ENCODE peak calls at places on chromosomes 6 and 20, in seven cellular contexts. G, L, E, K, R, F and O are unnamed samples.

GRCh38 chr20:46652699-46653098 is 1.4 kb upstream of the SLC13A3 start:
- DNase-seq in L (peak; percentile 37), F (no peak), R (no peak), E (no peak), K (no peak), G (no peak), O (no peak)

GRCh38 chr6:150683320-150683719 is 83.6 kb downstream of the PLEKHG1 start:
- DNase-seq in R (no peak), K (no peak), E (no peak), L (no peak), G (no peak), F (peak; percentile 78), O (no peak)

GRCh38 chr6:80197474-80197873 is 91.0 kb downstream of the BCKDHB start:
- DNase-seq in L (peak; percentile 10), K (no peak), R (no peak), E (no peak), F (no peak), G (no peak), O (peak; percentile 36)

GRCh38 chr6:119627908-119628669 is 278.5 kb upstream of the MAN1A1 start:
- DNase-seq in F (no peak), G (no peak), E (no peak), L (peak; percentile 49), R (no peak), K (no peak), O (peak; percentile 22)

GRCh38 chr6:79127660-79128059 is 49.6 kb upstream of the PHIP start:
- DNase-seq in F (no peak), L (no peak), R (no peak), G (no peak), E (no peak), K (peak; percentile 13), O (no peak)

GRCh38 chr6:163413345-163414116 is 987 bp upstream of the QKI start:
- DNase-seq in E (peak; percentile 29), R (peak; percentile 86), K (peak; percentile 88), G (peak; percentile 81), F (peak; percentile 97), L (peak; percentile 90), O (peak; percentile 96)

GRCh38 chr6:169188051-169188863 is 65.4 kb downstream of the THBS2 start:
- DNase-seq in L (peak; percentile 100), G (no peak), E (no peak), R (no peak), K (no peak), F (peak; percentile 50), O (peak; percentile 58)

GRCh38 chr20:19975436-19975799 is 41.7 kb upstream of the NAA20 start:
- DNase-seq in E (no peak), K (no peak), G (peak; percentile 38), R (no peak), L (peak; percentile 54), F (peak; percentile 80), O (peak; percentile 41)

GRCh38 chr6:82861121-82861520 is 204.5 kb downstream of the UBE3D start:
- DNase-seq in F (no peak), L (no peak), E (no peak), G (no peak), R (no peak), K (no peak), O (peak; percentile 15)

GRCh38 chr6:33585403-33586107 is 5.5 kb upstream of the BAK1 start:
- DNase-seq in F (peak; percentile 91), G (peak; percentile 56), E (peak; percentile 62), R (peak; percentile 79), K (peak; percentile 72), L (peak; percentile 55), O (peak; percentile 89)

GRCh38 chr6:163370807-163371206 is 43.7 kb upstream of the QKI start:
- DNase-seq in G (no peak), R (no peak), K (no peak), F (no peak), E (no peak), L (no peak), O (no peak)

GRCh38 chr20:11027224-11027623 is 353.4 kb upstream of the JAG1 start:
- DNase-seq in R (no peak), K (no peak), G (no peak), E (no peak), F (no peak), L (no peak), O (no peak)

GRCh38 chr6:15350386-15351083 is 104.7 kb downstream of the JARID2 start:
- DNase-seq in E (no peak), F (no peak), K (no peak), L (no peak), G (no peak), R (no peak), O (peak; percentile 8)

GRCh38 chr6:19851273-19852089 is 14.3 kb downstream of the ID4 start:
- DNase-seq in K (peak; percentile 87), R (no peak), E (peak; percentile 49), G (no peak), F (no peak), L (peak; percentile 84), O (peak; percentile 88)

GRCh38 chr6:129801909-129802308 is 59.2 kb downstream of the TMEM244 start:
- DNase-seq in G (no peak), K (no peak), L (no peak), E (no peak), R (no peak), F (no peak), O (no peak)

GRCh38 chr20:52060794-52061714 is 130.5 kb downstream of the ZFP64 start:
- DNase-seq in F (no peak), L (no peak), K (peak; percentile 71), G (no peak), E (peak; percentile 12), R (no peak), O (peak; percentile 36)

GRCh38 chr20:25280574-25281535 is 33.0 kb downstream of the PYGB start:
- DNase-seq in G (peak; percentile 1), F (peak; percentile 60), E (no peak), L (no peak), K (no peak), R (no peak), O (no peak)

GRCh38 chr6:12049165-12049564 is 37.1 kb downstream of the HIVEP1 start:
- DNase-seq in K (no peak), E (no peak), L (no peak), R (no peak), G (no peak), F (no peak), O (no peak)

GRCh38 chr6:148231572-148231971 is 111.1 kb upstream of the SASH1 start:
- DNase-seq in F (no peak), L (peak; percentile 82), K (no peak), R (no peak), E (no peak), G (no peak), O (peak; percentile 49)

DNA sequence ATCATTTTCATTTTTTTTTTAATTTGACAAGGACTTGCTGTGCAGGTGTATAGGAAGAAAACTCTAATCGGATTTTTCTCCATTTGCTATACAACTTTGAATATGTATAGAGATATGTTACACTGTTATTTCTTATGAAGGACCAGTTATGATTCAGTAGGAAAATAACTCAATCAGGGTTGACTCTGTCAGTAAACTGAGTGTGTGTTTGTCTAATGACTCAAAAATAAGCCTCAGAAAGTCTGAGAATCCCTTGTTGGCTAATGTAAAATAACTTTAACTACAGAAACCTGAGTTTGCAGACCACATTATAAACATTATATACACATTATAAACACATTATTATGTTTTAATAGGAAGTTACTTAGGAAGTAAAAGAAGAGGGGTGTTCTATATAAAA is 352.6 kb downstream of the RIMS1 start:
- DNase-seq in K (no peak), E (no peak), G (no peak), F (no peak), L (peak; percentile 69), R (no peak), O (peak; percentile 59)
- H3K4me1 ChIP-seq in K (no peaks in the 10 kb centered on the region), E (no peaks in the 10 kb centered on the region), G (no peaks in the 10 kb centered on the region), F (no peaks in the 10 kb centered on the region), L (peaks cover 2% of the 10 kb centered on the region), R (no peaks in the 10 kb centered on the region), O (peaks cover 2% of the 10 kb centered on the region)

DNA sequence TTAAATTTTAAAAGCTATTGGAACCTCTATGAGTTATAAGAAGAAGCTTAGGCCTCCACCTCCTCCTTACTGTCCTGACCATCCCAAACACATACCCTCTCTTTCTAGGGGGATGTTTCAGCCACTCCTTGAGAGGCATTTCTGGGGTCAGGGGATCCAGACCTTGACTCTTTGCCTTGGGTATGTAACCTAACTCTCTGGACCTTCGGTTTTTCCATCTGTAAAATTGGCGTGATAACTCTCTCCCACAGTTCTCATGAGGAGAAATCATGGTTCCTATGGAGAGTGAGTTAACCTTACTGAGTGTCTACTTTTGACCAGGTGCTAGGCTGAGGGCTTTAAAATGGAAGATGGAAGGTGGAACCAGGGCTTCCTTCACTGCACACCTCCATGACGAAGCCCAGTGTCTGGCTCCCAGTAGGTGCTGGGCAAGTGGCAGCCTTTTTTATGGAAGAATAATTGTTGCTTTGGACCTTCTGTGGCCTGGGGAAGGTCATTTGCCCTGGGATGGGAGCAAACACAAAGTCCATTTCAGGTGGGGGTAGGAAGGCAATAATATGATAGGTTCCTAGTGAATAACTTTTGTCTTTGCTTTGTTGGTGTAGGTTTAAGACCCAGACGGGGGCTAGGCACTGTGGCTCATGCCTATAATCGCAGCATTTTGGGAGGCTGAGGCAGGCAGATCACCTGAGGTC is 18.4 kb downstream of the FOXP4 start:
- DNase-seq in K (no peak), G (no peak), F (no peak), L (no peak), R (no peak), E (no peak), O (no peak)
- H3K4me1 ChIP-seq in K (peaks cover 86% of the 10 kb centered on the region), G (peaks cover 21% of the 10 kb centered on the region), F (no peaks in the 10 kb centered on the region), L (peaks cover 8% of the 10 kb centered on the region), R (peaks cover 19% of the 10 kb centered on the region), E (no peaks in the 10 kb centered on the region), O (peaks cover 8% of the 10 kb centered on the region)

DNA sequence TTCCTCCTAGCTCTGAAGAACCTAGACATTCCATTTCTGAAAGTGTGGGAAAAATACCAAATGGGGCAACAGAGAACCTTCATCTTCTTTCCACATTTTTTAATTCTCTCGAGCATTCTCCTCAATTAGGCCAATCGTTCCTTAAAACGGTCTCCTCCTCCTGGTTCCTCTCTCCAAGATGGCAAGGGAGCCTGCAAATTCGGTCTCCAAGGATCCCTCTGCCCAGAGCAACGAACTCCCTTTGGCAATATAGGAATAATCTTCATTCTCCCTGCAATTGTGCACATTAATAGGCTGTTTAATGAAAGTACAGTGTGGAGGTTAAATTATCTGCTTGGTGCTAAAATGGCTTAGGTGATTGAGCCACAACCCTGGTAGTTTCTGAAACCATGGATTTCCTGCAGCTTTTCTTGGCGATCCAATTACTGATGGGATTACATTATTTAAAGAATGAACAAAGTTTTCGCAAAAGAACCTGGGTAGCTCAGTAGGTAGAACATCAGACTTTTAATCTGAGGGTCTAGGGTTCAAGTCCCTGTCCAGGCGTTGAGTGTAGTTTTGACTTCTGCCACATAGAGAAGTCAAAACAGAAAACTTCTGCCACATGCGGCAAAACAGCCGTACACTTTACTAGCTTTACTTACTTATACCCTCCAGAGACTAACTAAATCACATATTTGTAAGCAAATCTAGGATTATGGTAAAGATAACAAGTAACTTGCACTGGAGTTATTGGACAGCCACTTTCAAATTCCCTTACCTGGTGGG is 102.9 kb upstream of the ZNF184 start:
- DNase-seq in K (peak; percentile 27), F (no peak), G (no peak), E (peak; percentile 41), L (no peak), R (no peak), O (no peak)
- H3K4me1 ChIP-seq in K (peaks cover 11% of the 10 kb centered on the region), F (no peaks in the 10 kb centered on the region), G (no peaks in the 10 kb centered on the region), E (peaks cover 5% of the 10 kb centered on the region), L (no peaks in the 10 kb centered on the region), R (no peaks in the 10 kb centered on the region), O (no peaks in the 10 kb centered on the region)

DNA sequence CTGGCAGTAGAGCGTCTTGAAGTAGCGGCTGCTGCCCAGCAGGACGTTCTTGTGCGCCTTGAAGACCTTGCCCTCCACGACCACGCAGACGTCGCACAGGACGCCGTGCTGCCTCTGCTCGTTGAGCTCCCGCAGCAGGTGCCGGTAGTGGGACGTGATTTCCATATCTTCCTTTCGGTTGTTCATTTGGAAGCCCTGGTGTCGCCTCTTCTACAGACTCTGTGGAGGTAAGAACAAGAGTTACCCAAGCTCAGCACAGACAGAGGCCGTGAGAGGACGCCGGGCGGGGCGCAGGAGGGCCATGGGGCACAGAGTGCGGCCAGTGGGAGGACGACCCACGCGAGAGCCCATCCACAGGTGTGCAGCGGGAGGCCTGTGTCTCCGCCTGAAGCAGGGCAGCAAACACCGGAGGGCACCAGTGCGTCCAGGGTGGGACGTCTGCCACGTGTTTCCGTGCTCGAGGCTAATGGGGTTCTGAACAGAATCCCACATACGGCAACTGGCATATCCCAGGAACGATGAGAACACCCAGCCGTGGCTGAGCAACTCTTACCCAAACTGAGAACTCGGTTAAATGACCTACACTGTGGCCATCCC is 40.4 kb downstream of the ZBTB46 start:
- DNase-seq in L (no peak), F (no peak), G (no peak), E (no peak), K (no peak), R (no peak), O (no peak)
- H3K4me1 ChIP-seq in L (no peaks in the 10 kb centered on the region), F (no peaks in the 10 kb centered on the region), G (no peaks in the 10 kb centered on the region), E (no peaks in the 10 kb centered on the region), K (peaks cover 53% of the 10 kb centered on the region), R (peaks cover 5% of the 10 kb centered on the region), O (no peaks in the 10 kb centered on the region)